ENCODE peak calls at places on chromosomes 5 and 9, in seven cellular contexts. F is uterus; Z is CD8-positive, alpha-beta memory T cell; C is GM23338; R is aorta; E is neuronal stem cell; S is fibroblast of lung. K is an unnamed sample. For H3K4me1 and H3K36me3, the result is how much of the 10 kb centered on the place peaks cover.

GRCh38 chr5:33781286-33781685 is 110.5 kb downstream of the ADAMTS12 start:
- DNase-seq in F (no peak), Z (no peak), C (no peak), R (no peak), E (peak), S (peak), K (no peak)

GRCh38 chr5:27568811-27569210 is 530.4 kb upstream of the CDH9 start:
- DNase-seq in F (no peak), Z (no peak), C (no peak), R (no peak), E (no peak), S (peak), K (no peak)

GRCh38 chr9:12785251-12785880 is 10.5 kb downstream of the LURAP1L start:
- DNase-seq in F (peak), Z (no peak), C (no peak), R (peak), E (no peak), S (peak), K (no peak)

GRCh38 chr5:174337276-174338203 is 292.0 kb downstream of the NSG2 start:
- DNase-seq in F (no peak), Z (no peak), C (no peak), R (no peak), E (no peak), S (peak), K (no peak)

GRCh38 chr5:16456103-16456832 is 9.3 kb downstream of the ZNF622 start:
- DNase-seq in F (peak), Z (peak), C (peak), R (no peak), E (peak), S (peak), K (peak)

GRCh38 chr5:89996892-89997291 is 412.7 kb downstream of the CETN3 start:
- DNase-seq in F (no peak), Z (no peak), C (no peak), R (no peak), E (no peak), S (no peak), K (no peak)

GRCh38 chr5:140351609-140352334 is 5.4 kb upstream of the HBEGF start:
- DNase-seq in F (peak), Z (peak), C (peak), R (no peak), E (peak), S (peak), K (no peak)

GRCh38 chr9:131635285-131635684 is 90.0 kb downstream of the PRRT1B start:
- DNase-seq in F (peak), Z (peak), C (peak), R (peak), E (no peak), S (peak), K (peak)

GRCh38 chr5:75335952-75336624 is 932 bp upstream of the HMGCR start:
- DNase-seq in F (peak), Z (no peak), C (peak), R (no peak), E (peak), S (peak), K (no peak)

GRCh38 chr5:151036556-151036955 is 16.2 kb downstream of the GPX3 start:
- DNase-seq in F (no peak), Z (no peak), C (no peak), R (no peak), E (no peak), S (no peak), K (no peak)

GRCh38 chr9:113548221-113549041 is 84.9 kb downstream of the RGS3 start:
- DNase-seq in F (peak), Z (no peak), C (peak), R (peak), E (no peak), S (peak), K (peak)

GRCh38 chr5:32543291-32543690 is 42.1 kb upstream of the SUB1 start:
- DNase-seq in F (no peak), Z (no peak), C (no peak), R (no peak), E (no peak), S (peak), K (no peak)

GRCh38 chr5:79707535-79707934 is 17.9 kb downstream of the CMYA5 start:
- DNase-seq in F (no peak), Z (no peak), C (no peak), R (no peak), E (no peak), S (no peak), K (no peak)

GRCh38 chr9:89527084-89527483 is 29.2 kb upstream of the SEMA4D start:
- DNase-seq in F (no peak), Z (no peak), C (no peak), R (no peak), E (no peak), S (no peak), K (peak)

GRCh38 chr9:89606049-89606481 is 1.3 kb downstream of the GADD45G start:
- DNase-seq in F (peak), Z (peak), C (peak), R (peak), E (peak), S (peak), K (peak)

GRCh38 chr5:2455878-2456277 is 295.6 kb downstream of the IRX2 start:
- DNase-seq in F (no peak), Z (no peak), C (no peak), R (no peak), E (no peak), S (no peak), K (no peak)

GRCh38 chr9:125422853-125423252 is 161.2 kb downstream of the GAPVD1 start:
- DNase-seq in F (no peak), Z (no peak), C (no peak), R (no peak), E (no peak), S (no peak), K (no peak)

GRCh38 chr5:93594591-93595419 is 11.8 kb downstream of the NR2F1 start:
- DNase-seq in F (no peak), Z (no peak), C (peak), R (no peak), E (no peak), S (no peak), K (no peak)

GRCh38 chr5:163705983-163706771 is 200.8 kb downstream of the MAT2B start:
- DNase-seq in F (no peak), Z (no peak), C (no peak), R (no peak), E (no peak), S (peak), K (no peak)

GRCh38 chr9:68530618-68531017 is 10.1 kb downstream of the TMEM252 start:
- DNase-seq in F (peak), Z (no peak), C (peak), R (peak), E (no peak), S (no peak), K (no peak)

GRCh38 chr5:1542755-1543154 is 19.0 kb upstream of the LPCAT1 start:
- DNase-seq in F (peak), Z (no peak), C (no peak), R (peak), E (no peak), S (peak), K (peak)

GRCh38 chr5:124162782-124163532 is 583.5 kb downstream of the ZNF608 start:
- DNase-seq in F (no peak), Z (peak), C (no peak), R (no peak), E (no peak), S (peak), K (peak)

GRCh38 chr5:149798466-149798865 is 68.4 kb downstream of the PPARGC1B start:
- DNase-seq in F (no peak), Z (no peak), C (no peak), R (peak), E (no peak), S (no peak), K (no peak)

GRCh38 chr5:1447772-1448361 is 2.6 kb upstream of the SLC6A3 start:
- DNase-seq in F (no peak), Z (peak), C (no peak), R (peak), E (no peak), S (no peak), K (peak)

GRCh38 chr9:89361816-89362646 is 43.7 kb downstream of the SECISBP2 start:
- DNase-seq in F (no peak), Z (no peak), C (no peak), R (peak), E (no peak), S (no peak), K (peak)

GRCh38 chr5:100872409-100873190 is 30.5 kb downstream of the ST8SIA4 start:
- DNase-seq in F (no peak), Z (no peak), C (no peak), R (no peak), E (no peak), S (no peak), K (no peak)

GRCh38 chr5:31049933-31050704 is 143.4 kb upstream of the CDH6 start:
- DNase-seq in F (no peak), Z (no peak), C (peak), R (no peak), E (no peak), S (peak), K (no peak)
- H3K27ac ChIP-seq in F (no peak), Z (no peak), C (no peak), R (no peak), E (peak), S (no peak), K (no peak)

GRCh38 chr5:67459233-67459632 is 262.6 kb upstream of the CD180 start:
- DNase-seq in F (no peak), Z (no peak), C (no peak), R (no peak), E (no peak), S (no peak), K (no peak)

GRCh38 chr5:67451640-67452279 is 255.2 kb upstream of the CD180 start:
- DNase-seq in F (no peak), Z (no peak), C (no peak), R (no peak), E (no peak), S (no peak), K (no peak)

GRCh38 chr5:67455987-67456386 is 259.4 kb upstream of the CD180 start:
- DNase-seq in F (no peak), Z (no peak), C (no peak), R (no peak), E (no peak), S (no peak), K (no peak)

GRCh38 chr5:67454957-67455561 is 258.5 kb upstream of the CD180 start:
- DNase-seq in F (no peak), Z (no peak), C (no peak), R (no peak), E (no peak), S (no peak), K (no peak)

DNA sequence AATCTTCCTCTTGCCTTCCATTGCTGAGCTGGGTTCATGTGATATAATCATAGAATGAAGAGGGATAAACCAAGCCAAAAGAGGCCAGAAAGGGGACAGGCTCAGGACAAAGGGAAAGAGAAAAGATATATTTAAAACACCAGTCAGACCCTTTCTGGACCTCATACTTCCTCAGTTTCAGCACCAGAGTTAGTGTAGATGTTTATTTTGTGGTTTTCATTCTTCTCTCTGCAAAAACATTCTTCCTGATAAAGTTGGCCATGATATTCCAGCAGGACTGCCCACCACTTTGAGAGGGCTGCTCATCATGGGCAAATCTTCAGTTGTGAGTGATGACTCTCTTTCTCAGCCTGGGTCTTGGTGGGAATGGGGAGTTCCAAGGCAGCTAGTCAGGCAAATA is 256.9 kb upstream of the CD180 start:
- DNase-seq in F (no peak), Z (no peak), C (no peak), R (no peak), E (no peak), S (peak), K (no peak)
- H3K4me1 ChIP-seq in F (under half), Z (under half), C (under half), R (under half), E (under half), S (under half), K (under half)

DNA sequence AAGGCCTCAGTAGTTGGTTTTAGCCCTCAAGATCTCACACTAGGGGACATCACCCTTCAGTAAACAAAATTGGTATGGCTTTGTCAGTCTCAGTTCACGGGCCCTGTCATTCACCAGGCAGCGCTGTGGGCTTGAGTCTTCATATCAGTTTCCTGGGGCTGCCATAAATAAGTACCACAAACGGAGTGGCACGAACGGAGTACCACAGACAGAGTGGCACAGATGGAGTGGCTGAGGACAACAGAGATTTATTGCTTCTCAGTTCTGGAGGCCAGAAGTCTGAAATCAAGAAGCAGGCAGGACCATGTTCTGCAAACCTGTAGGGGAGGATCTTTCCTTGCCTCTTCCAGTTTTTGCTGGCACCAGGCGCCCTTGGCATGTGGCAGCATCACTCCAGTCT is 37.5 kb downstream of the DYNC2I2 start:
- DNase-seq in F (no peak), Z (no peak), C (no peak), R (peak), E (no peak), S (no peak), K (no peak)
- H3K36me3 ChIP-seq in F (under half), Z (half or more), C (half or more), R (under half), E (half or more), S (under half), K (under half)

GRCh38 chr5:131381011-131381410 is 117.2 kb downstream of the CDC42SE2 start:
- DNase-seq in F (no peak), Z (no peak), C (no peak), R (no peak), E (no peak), S (peak), K (no peak)
- H3K27ac ChIP-seq in F (no peak), Z (no peak), C (no peak), R (no peak), E (no peak), S (no peak), K (peak)

DNA sequence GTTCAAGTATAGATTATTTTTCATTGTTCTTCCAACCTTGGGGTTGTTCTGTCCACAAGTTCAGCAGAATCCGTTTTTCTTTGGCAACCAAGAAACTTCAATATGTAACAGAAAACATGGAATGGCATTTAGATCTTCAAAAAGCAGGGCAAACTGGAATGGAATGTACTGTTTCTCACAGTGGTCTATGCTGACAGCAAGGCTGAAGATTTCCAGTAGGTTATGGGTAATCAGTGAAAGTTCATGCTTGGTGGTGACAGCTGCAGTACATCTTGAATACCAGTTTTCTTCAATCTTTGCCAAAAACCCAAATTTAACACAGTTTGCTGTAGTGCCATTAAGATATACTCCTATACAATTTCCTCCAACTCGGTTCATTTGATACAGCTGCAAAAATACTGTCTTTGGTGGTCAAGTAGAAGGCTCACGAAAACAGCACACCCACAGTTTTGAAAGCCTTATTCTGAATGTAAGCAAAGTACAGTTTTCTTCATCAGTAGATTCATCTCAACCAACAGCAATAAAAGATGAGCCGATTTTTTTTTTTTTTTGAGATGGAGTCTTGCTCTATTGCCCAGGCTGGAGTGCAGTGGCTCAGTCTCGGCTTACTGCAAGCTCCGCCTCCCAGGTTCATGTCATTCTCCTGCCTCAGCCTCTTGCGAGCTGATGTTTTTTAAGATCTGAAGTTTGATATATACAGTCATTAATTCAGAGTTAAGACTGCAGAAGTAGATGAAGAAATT is 4.9 kb downstream of the TRIM52 start:
- DNase-seq in F (no peak), Z (no peak), C (no peak), R (no peak), E (no peak), S (no peak), K (no peak)
- H3K4me1 ChIP-seq in F (under half), Z (half or more), C (under half), R (under half), E (under half), S (under half), K (under half)

GRCh38 chr5:168752012-168752411 is 172.8 kb upstream of the PANK3 start:
- DNase-seq in F (no peak), Z (no peak), C (no peak), R (no peak), E (no peak), S (no peak), K (no peak)
- H3K36me3 ChIP-seq in F (under half), Z (under half), C (under half), R (under half), E (under half), S (under half), K (under half)

K was measured in Peyer's patch.